ENCODE peak calls at places on chromosomes 1 and 21, in nine cellular contexts. E, Q, X, M, A, T, G, R and Y are unnamed samples.
A peak's percentile ranks its signal among the peaks of the same experiment; 100 is the strongest.

GRCh38 chr1:178174539-178174938 is 80.6 kb downstream of the RASAL2 start:
- DNase-seq in G (no peak), X (no peak), T (no peak), E (no peak), Q (no peak), M (no peak), A (no peak), R (no peak), Y (no peak)

GRCh38 chr1:156460525-156460924 is 40.0 kb downstream of the MEF2D start:
- DNase-seq in X (no peak), E (no peak), T (no peak), A (no peak), R (no peak), G (no peak), M (no peak), Q (no peak), Y (no peak)

GRCh38 chr1:4494558-4494957 is 159.9 kb upstream of the AJAP1 start:
- DNase-seq in A (no peak), Q (no peak), T (no peak), E (no peak), M (no peak), R (no peak), X (no peak), G (no peak), Y (no peak)

GRCh38 chr21:28633803-28634572 is 358.7 kb downstream of the LTN1 start:
- DNase-seq in Q (no peak), E (no peak), R (no peak), M (peak; percentile 91), A (no peak), T (no peak), G (no peak), X (no peak), Y (no peak)

GRCh38 chr1:61450454-61451213 is 274.3 kb downstream of the TM2D1 start:
- DNase-seq in E (no peak), G (no peak), M (no peak), A (no peak), X (no peak), Q (no peak), T (no peak), R (no peak), Y (no peak)

GRCh38 chr1:3664700-3665375 is 12.5 kb downstream of the TP73 start:
- DNase-seq in Q (no peak), R (no peak), E (no peak), G (no peak), M (no peak), X (peak; percentile 20), T (no peak), A (no peak), Y (no peak)

GRCh38 chr1:172935062-172935592 is 115.6 kb downstream of the TNFSF18 start:
- DNase-seq in X (no peak), T (no peak), Q (no peak), G (no peak), M (no peak), E (no peak), R (no peak), A (no peak), Y (no peak)

GRCh38 chr1:243842978-243843490 is 7.0 kb downstream of the AKT3 start:
- DNase-seq in Q (no peak), R (no peak), E (peak; percentile 34), G (no peak), X (no peak), M (peak; percentile 83), A (peak; percentile 60), T (peak; percentile 51), Y (no peak)

GRCh38 chr1:67966001-67966665 is 84.3 kb downstream of the DIRAS3 start:
- DNase-seq in R (no peak), M (no peak), T (peak; percentile 81), E (no peak), A (no peak), X (no peak), Q (no peak), G (no peak), Y (no peak)

GRCh38 chr1:41758904-41759548 is 159.7 kb downstream of the HIVEP3 start:
- DNase-seq in E (peak; percentile 71), T (peak; percentile 33), M (peak; percentile 90), Q (no peak), X (no peak), A (no peak), R (no peak), G (no peak), Y (no peak)

GRCh38 chr1:191290441-191290840 is 812.8 kb upstream of the BRINP3 start:
- DNase-seq in R (no peak), E (no peak), M (peak; percentile 3), A (no peak), G (no peak), T (no peak), Q (no peak), X (no peak), Y (no peak)

GRCh38 chr1:93919780-93920179 is 10.6 kb upstream of the GCLM start:
- DNase-seq in R (no peak), T (no peak), Q (no peak), A (no peak), G (no peak), E (no peak), X (no peak), M (no peak), Y (no peak)

GRCh38 chr21:36791695-36792451 is 93.0 kb downstream of the SIM2 start:
- DNase-seq in X (peak; percentile 65), M (no peak), Q (no peak), E (no peak), G (no peak), T (no peak), A (no peak), R (peak; percentile 17), Y (no peak)

GRCh38 chr1:76961181-76961580 is 93.9 kb downstream of the ST6GALNAC5 start:
- DNase-seq in M (peak; percentile 72), X (no peak), R (no peak), Q (no peak), A (no peak), E (no peak), T (no peak), G (no peak), Y (no peak)

GRCh38 chr1:86156571-86157455 is at the start of gene COL24A1:
- DNase-seq in A (no peak), M (peak; percentile 61), E (no peak), T (peak; percentile 30), X (peak; percentile 84), R (peak; percentile 8), G (no peak), Q (no peak), Y (no peak)